ENCODE peak calls at places on chromosomes 4 and X, in four cellular contexts. B is A549, W is iPS DF 6.9, A is activated T-cell treated with anti-CD3 and anti-CD28 coated beads for 24 hours. N is an unnamed sample.

GRCh38 chr4:123399638-123400358 is 3.2 kb downstream of the SPRY1 start:
- DNase-seq in B (no peak), W (no peak), A (no peak), N (no peak)

GRCh38 chr4:19523964-19524363 is 727.7 kb upstream of the SLIT2 start:
- DNase-seq in B (no peak), W (no peak), A (no peak), N (no peak)

GRCh38 chrX:65017464-65017863 is 41.2 kb upstream of the ZC4H2 start:
- DNase-seq in B (no peak), W (no peak), A (no peak), N (no peak)

GRCh38 chr4:147160908-147161513 is 215.3 kb upstream of the TTC29 start:
- DNase-seq in B (peak), W (no peak), A (no peak), N (peak)

GRCh38 chr4:74267998-74268606 is 40.2 kb upstream of the EPGN start:
- DNase-seq in B (no peak), W (no peak), A (no peak), N (peak)

GRCh38 chr4:53782468-53782865 is 191.2 kb upstream of the LNX1 start:
- DNase-seq in B (no peak), W (no peak), A (no peak), N (no peak)

GRCh38 chr4:174629265-174629664 is 107.0 kb upstream of the HPGD start:
- DNase-seq in B (no peak), W (no peak), A (no peak), N (no peak)

GRCh38 chrX:27619975-27620374 is 29.8 kb downstream of the DCAF8L2 start:
- DNase-seq in B (peak), W (peak), A (no peak), N (no peak)

GRCh38 chr4:122576261-122577188 is 44.3 kb downstream of the IL21 start:
- DNase-seq in B (peak), W (no peak), A (peak), N (no peak)

GRCh38 chrX:114221445-114221844 is 362.4 kb upstream of the HTR2C start:
- DNase-seq in B (no peak), W (no peak), A (no peak), N (no peak)

GRCh38 chr4:145731026-145731425 is 51.1 kb downstream of the C4orf51 start:
- DNase-seq in B (peak), W (no peak), A (no peak), N (no peak)

GRCh38 chrX:116009871-116010710 is 160.5 kb upstream of the AGTR2 start:
- DNase-seq in B (no peak), W (no peak), A (no peak), N (no peak)

GRCh38 chr4:3316146-3316545 is 23.3 kb downstream of the RGS12 start:
- DNase-seq in B (no peak), W (no peak), A (no peak), N (no peak)

GRCh38 chr4:108360857-108361820 is 192.4 kb upstream of the LEF1 start:
- DNase-seq in B (no peak), W (no peak), A (no peak), N (no peak)

GRCh38 chr4:34972189-34972588 is 1272.1 kb downstream of the ARAP2 start:
- DNase-seq in B (no peak), W (no peak), A (no peak), N (no peak)

GRCh38 chr4:94409947-94410346 is 41.8 kb upstream of the PDLIM5 start:
- DNase-seq in B (no peak), W (no peak), A (no peak), N (no peak)

GRCh38 chr4:74428278-74428677 is 16.7 kb upstream of the AREG start:
- DNase-seq in B (no peak), W (no peak), A (no peak), N (no peak)

GRCh38 chr4:146981651-146982050 is 36.0 kb upstream of the TTC29 start:
- DNase-seq in B (no peak), W (no peak), A (no peak), N (no peak)

GRCh38 chr4:166673911-166674310 is 560.4 kb downstream of the SPOCK3 start:
- DNase-seq in B (no peak), W (no peak), A (no peak), N (no peak)

GRCh38 chr4:3341760-3342159 is 48.9 kb downstream of the RGS12 start:
- DNase-seq in B (no peak), W (no peak), A (no peak), N (no peak)

GRCh38 chr4:102687373-102687981 is 73.3 kb downstream of the MANBA start:
- DNase-seq in B (peak), W (no peak), A (no peak), N (no peak)

GRCh38 chr4:58188313-58188712 is 1078.1 kb upstream of the IGFBP7 start:
- DNase-seq in B (no peak), W (no peak), A (no peak), N (no peak)

GRCh38 chr4:69930768-69931167 is at the start of gene CSN1S1:
- DNase-seq in B (no peak), W (no peak), A (no peak), N (no peak)

GRCh38 chr4:161762796-161763195 is 401.0 kb downstream of the FSTL5 start:
- DNase-seq in B (peak), W (no peak), A (no peak), N (no peak)

GRCh38 chr4:100882661-100883060 is 364.8 kb upstream of the EMCN start:
- DNase-seq in B (no peak), W (no peak), A (no peak), N (no peak)

GRCh38 chr4:168502886-168503285 is 6.0 kb downstream of the PALLD start:
- DNase-seq in B (no peak), W (no peak), A (no peak), N (no peak)

GRCh38 chr4:85901500-85901899 is 426.6 kb downstream of the ARHGAP24 start:
- DNase-seq in B (peak), W (no peak), A (no peak), N (no peak)

GRCh38 chrX:154310991-154311541 is 15.5 kb downstream of the TKTL1 start:
- DNase-seq in B (no peak), W (no peak), A (no peak), N (no peak)

GRCh38 chrX:131841496-131842410 is 181.3 kb upstream of the STK26 start:
- DNase-seq in B (peak), W (peak), A (no peak), N (peak)

GRCh38 chr4:88981571-88981970 is 75.4 kb downstream of the FAM13A start:
- DNase-seq in B (no peak), W (no peak), A (no peak), N (no peak)

GRCh38 chr4:66169341-66169740 is 499.1 kb upstream of the EPHA5 start:
- DNase-seq in B (peak), W (peak), A (no peak), N (no peak)

GRCh38 chr4:85452073-85452764 is 22.7 kb upstream of the ARHGAP24 start:
- DNase-seq in B (no peak), W (no peak), A (no peak), N (no peak)

GRCh38 chr4:101689220-101689619 is 101.3 kb upstream of the BANK1 start:
- DNase-seq in B (no peak), W (no peak), A (no peak), N (no peak)

GRCh38 chr4:78298618-78299017 is 241.5 kb downstream of the FRAS1 start:
- DNase-seq in B (no peak), W (no peak), A (no peak), N (no peak)

N was measured in SW 1271.